ENCODE peak calls at places on chromosomes 13 and 19, in eight cellular contexts. Z, D, G, T, L, P, F and S are unnamed samples.

GRCh38 chr13:99408703-99409000 is 92.6 kb upstream of the TM9SF2 start:
- DNase-seq in Z (peak), D (no peak), G (no peak), T (no peak), L (no peak), P (no peak), F (no peak), S (no peak)

GRCh38 chr19:42289556-42290041 is 12.3 kb upstream of the PRR19 start:
- DNase-seq in Z (no peak), D (no peak), G (no peak), T (no peak), L (no peak), P (no peak), F (no peak), S (no peak)

GRCh38 chr13:44972956-44973581 is 16.2 kb downstream of the NUFIP1 start:
- DNase-seq in Z (no peak), D (no peak), G (no peak), T (peak), L (no peak), P (no peak), F (peak), S (no peak)

GRCh38 chr13:33017410-33017929 is 1.2 kb downstream of the KL start:
- DNase-seq in Z (no peak), D (no peak), G (peak), T (peak), L (peak), P (no peak), F (peak), S (no peak)

GRCh38 chr19:55086730-55087541 is 11.3 kb downstream of the EPS8L1 start:
- DNase-seq in Z (peak), D (peak), G (peak), T (no peak), L (peak), P (no peak), F (peak), S (peak)

GRCh38 chr13:63455938-63456337 is 2040.3 kb upstream of the PCDH20 start:
- DNase-seq in Z (no peak), D (no peak), G (no peak), T (no peak), L (no peak), P (no peak), F (no peak), S (no peak)

GRCh38 chr13:46053162-46054012 is 841 bp upstream of the ZC3H13 start:
- DNase-seq in Z (no peak), D (no peak), G (no peak), T (no peak), L (no peak), P (no peak), F (no peak), S (no peak)

GRCh38 chr13:98492335-98493034 is 84.4 kb downstream of the STK24 start:
- DNase-seq in Z (no peak), D (no peak), G (no peak), T (no peak), L (no peak), P (no peak), F (no peak), S (no peak)

GRCh38 chr19:18414504-18415176 is 4.6 kb upstream of the SSBP4 start:
- DNase-seq in Z (peak), D (no peak), G (peak), T (no peak), L (peak), P (no peak), F (peak), S (no peak)
- H3K27ac ChIP-seq in Z (peak), D (no peak), G (peak), T (no peak), L (peak), P (no peak), F (peak), S (peak)

GRCh38 chr19:47414469-47414868 is 4.9 kb downstream of the MEIS3 start:
- DNase-seq in Z (no peak), D (peak), G (no peak), T (no peak), L (peak), P (no peak), F (peak), S (no peak)
- TF ChIP-seq CTCF in Z (no peak), D (no peak), G (no peak), T (no peak), L (peak), P (no peak), F (no peak), S (no peak)

DNA sequence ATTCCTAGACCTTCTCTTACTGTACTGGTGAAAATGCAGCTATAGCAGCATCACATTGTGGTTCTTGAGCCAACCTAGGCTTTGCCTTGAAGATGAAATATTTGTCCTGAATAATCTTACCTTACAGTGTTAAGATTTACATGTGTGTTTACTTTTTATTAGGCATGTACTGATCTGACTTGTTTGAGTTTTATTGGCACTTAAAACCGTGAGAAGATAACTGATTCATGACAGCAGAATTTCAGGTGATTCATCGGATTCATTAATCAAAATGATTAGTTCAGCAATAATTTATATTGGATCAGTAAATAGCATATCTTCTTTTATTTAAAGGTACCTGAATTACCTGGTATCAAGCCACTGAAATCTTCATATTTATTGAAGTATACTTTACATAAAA is 296.3 kb downstream of the KLF5 start:
- DNase-seq in Z (no peak), D (no peak), G (no peak), T (no peak), L (no peak), P (no peak), F (no peak), S (no peak)
- H3K27ac ChIP-seq in Z (no peak), D (no peak), G (no peak), T (no peak), L (no peak), P (no peak), F (no peak), S (no peak)

GRCh38 chr19:47130589-47131168 is at the start of gene SAE1:
- DNase-seq in Z (peak), D (peak), G (peak), T (peak), L (peak), P (peak), F (peak), S (peak)
- TF ChIP-seq CTCF in Z (peak), D (peak), G (peak), T (peak), L (peak), P (peak), F (peak), S (no peak)

GRCh38 chr19:48481846-48482639 is 12.9 kb downstream of the CYTH2 start:
- DNase-seq in Z (no peak), D (no peak), G (no peak), T (no peak), L (no peak), P (no peak), F (no peak), S (no peak)

GRCh38 chr19:48487944-48488343 is 18.8 kb downstream of the CYTH2 start:
- DNase-seq in Z (peak), D (peak), G (peak), T (no peak), L (peak), P (no peak), F (no peak), S (no peak)

GRCh38 chr19:48487544-48487943 is 18.4 kb downstream of the CYTH2 start:
- DNase-seq in Z (no peak), D (no peak), G (no peak), T (no peak), L (no peak), P (no peak), F (no peak), S (no peak)

GRCh38 chr19:48484247-48484893 is 15.2 kb downstream of the CYTH2 start:
- DNase-seq in Z (no peak), D (no peak), G (no peak), T (no peak), L (no peak), P (no peak), F (no peak), S (no peak)

DNA sequence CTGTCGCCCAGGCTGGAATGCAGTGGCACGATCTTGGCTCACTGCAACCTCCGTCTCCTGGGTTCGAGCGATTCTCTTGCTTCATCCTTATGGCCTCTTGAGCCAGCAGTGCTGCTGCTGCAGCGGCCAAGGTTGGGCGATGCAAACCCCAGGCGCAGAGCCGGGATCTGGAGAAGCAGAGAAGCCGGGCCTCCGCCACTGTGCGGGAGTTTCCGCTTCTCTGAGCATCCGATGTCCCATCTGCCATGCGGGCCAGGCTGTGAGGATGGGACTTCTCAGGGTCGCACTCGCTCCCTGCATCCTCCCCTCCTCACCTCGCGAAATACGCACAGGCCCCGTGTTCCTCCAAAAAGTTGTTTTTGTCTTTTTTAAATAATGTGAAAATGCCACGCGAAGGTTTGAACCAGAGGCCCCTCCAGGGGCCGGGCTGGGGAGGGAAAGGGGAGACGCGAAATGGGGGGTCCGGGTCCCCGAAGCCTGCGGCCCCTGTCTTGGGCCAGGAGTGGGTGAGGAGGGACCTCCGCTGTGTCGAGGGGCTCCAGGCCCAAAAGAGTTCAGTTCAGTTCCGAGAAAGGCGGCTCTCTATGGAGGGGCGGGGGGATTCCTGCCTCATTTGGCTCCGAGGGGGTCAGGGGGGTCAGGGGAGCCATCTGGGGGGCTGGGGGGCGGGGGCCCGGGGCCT is 15.9 kb downstream of the CYTH2 start:
- DNase-seq in Z (no peak), D (no peak), G (no peak), T (no peak), L (no peak), P (no peak), F (no peak), S (no peak)
- H3K27ac ChIP-seq in Z (no peak), D (no peak), G (no peak), T (no peak), L (no peak), P (no peak), F (no peak), S (no peak)

GRCh38 chr13:47158583-47158982 is 261.7 kb upstream of the HTR2A start:
- DNase-seq in Z (no peak), D (no peak), G (no peak), T (no peak), L (no peak), P (no peak), F (no peak), S (no peak)

GRCh38 chr13:47159853-47160550 is 263.1 kb upstream of the HTR2A start:
- DNase-seq in Z (no peak), D (no peak), G (no peak), T (no peak), L (no peak), P (no peak), F (no peak), S (no peak)
- TF ChIP-seq CTCF in Z (no peak), D (no peak), G (no peak), T (no peak), L (no peak), P (no peak), F (no peak), S (no peak)

DNA sequence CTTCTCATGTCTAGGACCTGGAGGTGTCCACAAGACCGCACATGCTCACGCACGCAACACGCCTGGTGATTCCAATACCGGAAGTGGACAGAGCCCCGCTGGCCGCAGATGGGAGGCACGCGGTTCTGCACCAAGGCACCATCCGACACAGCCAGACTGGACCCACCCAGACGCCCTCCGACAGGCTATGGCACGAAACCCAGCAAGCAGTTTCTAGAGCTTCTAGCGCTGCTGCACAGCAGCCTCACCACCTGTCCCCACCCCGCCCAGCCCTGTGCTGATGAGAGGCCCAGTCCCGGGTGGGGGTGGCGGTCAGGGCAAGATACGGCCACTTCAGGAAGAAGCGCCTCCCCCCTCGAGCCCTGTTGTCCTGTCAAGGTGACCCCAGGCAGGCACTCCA is 11.4 kb downstream of the LSM4 start:
- DNase-seq in Z (no peak), D (no peak), G (no peak), T (no peak), L (no peak), P (no peak), F (no peak), S (no peak)
- H3K27ac ChIP-seq in Z (no peak), D (no peak), G (peak), T (no peak), L (no peak), P (no peak), F (peak), S (no peak)